ENCODE peak calls at places on chromosomes 6 and 20, in nine cellular contexts. P is AG09309; M is psoas muscle; L is AG04450; Z is CD8-positive, alpha-beta T cell; Y is heart right ventricle; B is fibroblast of lung; T is ovary; X is left lung. Q is an unnamed sample.

GRCh38 chr6:31479151-31479932 is 18.6 kb upstream of the MICB start:
- DNase-seq in P (no peak), M (no peak), L (no peak), Z (no peak), Y (no peak), B (no peak), T (no peak), X (no peak), Q (no peak)

GRCh38 chr6:15365273-15365687 is 119.4 kb downstream of the JARID2 start:
- DNase-seq in P (peak), M (peak), L (no peak), Z (peak), Y (peak), B (peak), T (peak), X (peak), Q (peak)

GRCh38 chr6:35080016-35080680 is 61.0 kb downstream of the TCP11 start:
- DNase-seq in P (no peak), M (no peak), L (no peak), Z (no peak), Y (no peak), B (no peak), T (peak), X (peak), Q (no peak)

GRCh38 chr6:10309826-10310405 is 105.0 kb downstream of the TFAP2A start:
- DNase-seq in P (no peak), M (no peak), L (no peak), Z (no peak), Y (no peak), B (no peak), T (no peak), X (no peak), Q (no peak)

GRCh38 chr6:13422601-13423247 is 64.7 kb downstream of the GFOD1 start:
- DNase-seq in P (no peak), M (no peak), L (no peak), Z (no peak), Y (no peak), B (no peak), T (no peak), X (no peak), Q (peak)

GRCh38 chr20:48401359-48401758 is 426.4 kb downstream of the PREX1 start:
- DNase-seq in P (no peak), M (no peak), L (no peak), Z (no peak), Y (peak), B (no peak), T (no peak), X (no peak), Q (no peak)

GRCh38 chr6:53627391-53628218 is 38.0 kb downstream of the KLHL31 start:
- DNase-seq in P (no peak), M (no peak), L (no peak), Z (no peak), Y (no peak), B (no peak), T (no peak), X (no peak), Q (no peak)

GRCh38 chr6:36547646-36548400 is 544 bp upstream of the STK38 start:
- DNase-seq in P (no peak), M (no peak), L (no peak), Z (no peak), Y (no peak), B (no peak), T (no peak), X (no peak), Q (no peak)

GRCh38 chr20:44642203-44643153 is 9.0 kb downstream of the ADA start:
- DNase-seq in P (peak), M (peak), L (peak), Z (peak), Y (peak), B (peak), T (peak), X (peak), Q (peak)

GRCh38 chr20:54194724-54195438 is 13.0 kb upstream of the PFDN4 start:
- DNase-seq in P (no peak), M (no peak), L (no peak), Z (no peak), Y (no peak), B (no peak), T (no peak), X (no peak), Q (no peak)

GRCh38 chr6:132167966-132168365 is 216.8 kb upstream of the CCN2 start:
- DNase-seq in P (no peak), M (no peak), L (no peak), Z (no peak), Y (no peak), B (no peak), T (no peak), X (no peak), Q (no peak)

GRCh38 chr6:43943099-43943766 is 173.2 kb downstream of the VEGFA start:
- DNase-seq in P (no peak), M (no peak), L (no peak), Z (no peak), Y (no peak), B (no peak), T (no peak), X (no peak), Q (no peak)

GRCh38 chr6:85062884-85063283 is 298.5 kb upstream of the TBX18 start:
- DNase-seq in P (no peak), M (no peak), L (no peak), Z (no peak), Y (no peak), B (no peak), T (no peak), X (no peak), Q (no peak)

GRCh38 chr20:41355598-41356203 is 10.9 kb downstream of the EMILIN3 start:
- DNase-seq in P (no peak), M (peak), L (no peak), Z (no peak), Y (no peak), B (no peak), T (no peak), X (no peak), Q (no peak)

GRCh38 chr20:41358230-41358629 is 8.4 kb downstream of the EMILIN3 start:
- DNase-seq in P (no peak), M (peak), L (no peak), Z (no peak), Y (no peak), B (no peak), T (no peak), X (no peak), Q (no peak)

GRCh38 chr20:41358717-41359116 is 7.9 kb downstream of the EMILIN3 start:
- DNase-seq in P (no peak), M (peak), L (no peak), Z (no peak), Y (no peak), B (no peak), T (no peak), X (no peak), Q (no peak)

GRCh38 chr20:41356951-41357350 is 9.7 kb downstream of the EMILIN3 start:
- DNase-seq in P (no peak), M (peak), L (no peak), Z (no peak), Y (no peak), B (no peak), T (no peak), X (no peak), Q (no peak)

GRCh38 chr20:41357424-41358163 is 9.0 kb downstream of the EMILIN3 start:
- DNase-seq in P (no peak), M (peak), L (no peak), Z (no peak), Y (no peak), B (no peak), T (no peak), X (no peak), Q (no peak)
- TF ChIP-seq CTCF in P (no peak), M (no peak), L (no peak), Z (no peak), Y (no peak), B (no peak), T (no peak), X (no peak), Q (no peak)

DNA sequence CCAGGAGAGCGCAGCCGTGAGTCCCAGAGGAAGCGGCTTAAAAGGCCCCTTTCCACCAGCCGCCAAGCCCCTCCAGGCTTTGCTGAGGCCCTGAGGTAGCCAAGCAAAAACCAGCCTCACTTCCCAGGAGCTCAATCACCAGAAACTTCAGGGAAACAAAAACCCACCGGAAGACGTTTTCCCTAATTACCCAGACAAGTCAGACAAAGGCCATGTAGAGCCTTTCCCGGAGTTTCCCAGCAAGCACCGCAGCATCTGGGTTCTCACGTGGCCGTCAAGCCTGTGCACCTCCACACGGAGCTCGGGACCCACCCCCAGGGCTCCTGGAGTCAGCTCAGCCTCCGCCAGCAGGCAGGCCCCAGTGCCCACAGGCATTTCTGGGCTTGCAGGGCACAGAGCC is 10.2 kb upstream of the MRGBP start:
- DNase-seq in P (no peak), M (no peak), L (no peak), Z (no peak), Y (no peak), B (no peak), T (no peak), X (no peak), Q (no peak)
- H3K4me3 ChIP-seq in P (no peak), M (no peak), L (no peak), Z (no peak), Y (no peak), B (no peak), T (no peak), X (no peak), Q (no peak)

DNA sequence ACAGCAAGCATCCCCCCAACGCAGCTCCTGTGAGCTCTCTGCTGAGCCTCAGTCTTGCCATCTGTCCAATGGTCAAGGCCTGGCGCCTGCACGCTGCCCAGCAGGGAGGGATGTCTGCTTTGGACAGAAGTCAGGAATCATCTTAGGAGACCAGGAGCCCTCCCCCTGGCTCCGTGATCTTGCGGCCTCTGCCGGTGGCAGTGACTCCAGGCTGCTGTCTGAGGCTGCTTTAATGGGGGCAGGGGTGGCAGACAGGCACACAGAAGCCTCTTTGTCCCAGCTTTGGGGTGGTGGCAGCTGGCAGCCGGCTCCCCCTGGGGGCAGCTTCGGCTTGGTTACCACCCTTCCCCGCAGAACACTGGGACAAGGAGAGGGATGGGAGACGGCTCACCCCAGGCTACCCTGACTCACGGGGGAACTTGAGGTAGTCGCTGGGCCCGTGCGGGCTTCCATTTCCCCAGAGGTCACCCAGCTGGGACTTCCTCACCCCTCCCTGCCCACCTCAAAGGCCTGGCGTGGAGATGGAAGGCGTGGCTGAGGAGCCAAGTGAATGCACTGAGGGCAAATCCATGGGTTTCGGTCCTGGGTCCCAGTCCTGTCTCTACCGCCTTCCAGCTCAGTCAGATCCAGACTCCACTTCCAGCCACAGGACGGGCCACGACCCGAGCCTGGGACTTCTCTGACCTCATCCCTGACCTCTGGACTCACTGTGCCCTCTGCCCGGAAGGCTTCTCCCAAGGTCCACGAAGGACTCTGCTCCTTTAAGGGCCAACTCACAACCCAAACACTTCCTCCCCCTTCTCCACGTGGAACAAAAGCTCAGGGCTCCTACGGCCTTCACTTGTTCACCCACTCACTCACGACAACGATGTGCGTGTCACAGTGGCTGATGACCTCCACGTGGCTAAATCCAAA is 14.8 kb downstream of the PEDS1 start:
- DNase-seq in P (no peak), M (peak), L (no peak), Z (no peak), Y (no peak), B (no peak), T (no peak), X (no peak), Q (no peak)
- TF ChIP-seq CTCF in P (no peak), M (peak), L (no peak), Z (no peak), Y (no peak), B (no peak), T (no peak), X (no peak), Q (no peak)

GRCh38 chr6:56730663-56731529 is 88.2 kb upstream of the DST start:
- DNase-seq in P (peak), M (peak), L (no peak), Z (no peak), Y (no peak), B (peak), T (no peak), X (no peak), Q (peak)

GRCh38 chr6:56733298-56733697 is 90.6 kb upstream of the DST start:
- DNase-seq in P (no peak), M (no peak), L (no peak), Z (no peak), Y (no peak), B (no peak), T (no peak), X (no peak), Q (no peak)

GRCh38 chr6:56727097-56727845 is 84.6 kb upstream of the DST start:
- DNase-seq in P (peak), M (no peak), L (no peak), Z (no peak), Y (no peak), B (no peak), T (no peak), X (no peak), Q (peak)

GRCh38 chr6:56732517-56732916 is 89.8 kb upstream of the DST start:
- DNase-seq in P (no peak), M (no peak), L (no peak), Z (no peak), Y (no peak), B (peak), T (no peak), X (no peak), Q (no peak)

DNA sequence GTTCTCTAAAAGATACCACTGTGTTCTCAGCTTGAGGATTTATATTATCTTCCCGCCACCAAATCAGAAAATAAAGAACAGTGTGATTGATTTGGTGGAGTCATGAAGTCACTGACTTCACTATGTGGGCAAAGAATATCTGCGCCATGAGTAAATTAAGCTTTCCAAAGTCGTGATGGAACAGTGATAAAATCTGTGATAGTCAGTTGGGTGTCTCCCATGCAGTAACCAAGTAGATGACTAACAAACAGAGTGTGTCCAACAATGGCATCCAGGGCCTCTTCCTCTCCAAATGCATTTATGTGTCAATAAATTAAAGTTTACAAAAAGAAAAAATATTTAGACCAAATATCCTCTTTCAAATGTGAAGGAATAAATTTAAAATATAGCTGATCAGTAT is 87.0 kb upstream of the DST start:
- DNase-seq in P (peak), M (no peak), L (no peak), Z (no peak), Y (no peak), B (peak), T (no peak), X (no peak), Q (peak)
- H3K4me3 ChIP-seq in P (no peak), M (no peak), L (no peak), Z (no peak), Y (no peak), B (no peak), T (no peak), X (no peak), Q (no peak)

GRCh38 chr20:64050261-64051032 is 1.0 kb upstream of the SOX18 start:
- DNase-seq in P (no peak), M (no peak), L (no peak), Z (no peak), Y (no peak), B (no peak), T (no peak), X (no peak), Q (no peak)
- TF ChIP-seq CTCF in P (no peak), M (no peak), L (no peak), Z (no peak), Y (no peak), B (no peak), T (no peak), X (no peak), Q (no peak)

DNA sequence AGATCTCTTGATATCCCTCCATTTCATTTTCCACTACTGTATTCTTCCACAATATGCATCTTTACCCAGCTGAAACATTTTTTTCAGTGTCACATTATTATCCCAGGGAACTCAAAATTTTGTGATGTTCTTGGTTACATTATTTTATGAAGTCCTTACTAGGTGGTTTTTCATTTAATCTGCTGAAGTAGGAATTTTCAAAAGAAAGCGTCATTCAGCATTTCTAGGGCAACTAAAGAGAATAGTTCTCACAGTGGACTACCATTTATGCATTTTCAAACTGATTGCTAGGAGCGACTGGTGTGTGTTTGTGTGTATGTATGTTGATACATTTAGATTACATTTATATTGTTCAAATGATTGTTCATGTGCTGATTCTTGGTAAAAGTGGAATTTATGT is 2.4 kb upstream of the TMEM30A start:
- DNase-seq in P (no peak), M (no peak), L (no peak), Z (no peak), Y (no peak), B (no peak), T (no peak), X (no peak), Q (no peak)
- H3K4me3 ChIP-seq in P (no peak), M (no peak), L (no peak), Z (no peak), Y (no peak), B (no peak), T (no peak), X (no peak), Q (no peak)

GRCh38 chr6:159042824-159043181 is 2.0 kb downstream of the TAGAP start:
- DNase-seq in P (no peak), M (no peak), L (no peak), Z (no peak), Y (no peak), B (no peak), T (no peak), X (no peak), Q (no peak)
- TF ChIP-seq CTCF in P (no peak), M (no peak), L (no peak), Z (peak), Y (peak), B (no peak), T (no peak), X (no peak), Q (no peak)

GRCh38 chr6:139030539-139030938 is 2.0 kb downstream of the ABRACL start:
- DNase-seq in P (no peak), M (no peak), L (no peak), Z (no peak), Y (no peak), B (no peak), T (no peak), X (no peak), Q (no peak)
- H3K4me3 ChIP-seq in P (no peak), M (peak), L (no peak), Z (peak), Y (no peak), B (no peak), T (no peak), X (peak), Q (peak)

Q was measured in fibroblast of pulmonary artery.